ENCODE peak calls at places on chromosomes 13 and 19, in five cellular contexts. Z, Q, D, U and N are unnamed samples.

GRCh38 chr13:98672947-98673545 is 79.4 kb downstream of the SLC15A1 start:
- DNase-seq in Q (peak), U (peak), Z (peak), D (peak), N (peak)

GRCh38 chr19:54211214-54211613 is 10.6 kb downstream of the RPS9 start:
- DNase-seq in Z (no peak), Q (no peak), U (no peak), D (no peak), N (no peak)

GRCh38 chr19:29188704-29189375 is 24.1 kb downstream of the UQCRFS1 start:
- DNase-seq in Z (no peak), Q (no peak), U (no peak), D (no peak), N (no peak)

GRCh38 chr13:44489751-44490150 is 86.4 kb downstream of the TSC22D1 start:
- DNase-seq in Z (no peak), Q (no peak), U (no peak), D (no peak), N (no peak)

GRCh38 chr13:101535192-101535746 is 82.8 kb downstream of the ITGBL1 start:
- DNase-seq in U (no peak), Q (no peak), Z (no peak), D (no peak), N (no peak)

GRCh38 chr19:31905980-31906948 is 439.1 kb upstream of the ZNF507 start:
- DNase-seq in U (no peak), D (no peak), Z (no peak), Q (no peak), N (no peak)

GRCh38 chr13:40058757-40059236 is 403.3 kb downstream of the COG6 start:
- DNase-seq in U (peak), Q (no peak), D (no peak), Z (no peak), N (no peak)

GRCh38 chr13:72505376-72505775 is 222.1 kb downstream of the MZT1 start:
- DNase-seq in U (no peak), Z (no peak), Q (no peak), D (no peak), N (no peak)

GRCh38 chr13:38514575-38514974 is 164.9 kb downstream of the UFM1 start:
- DNase-seq in Q (no peak), Z (no peak), U (no peak), D (no peak), N (no peak)

GRCh38 chr13:91220872-91221271 is 126.6 kb upstream of the MIR17HG start:
- DNase-seq in Z (no peak), U (no peak), D (no peak), Q (no peak), N (no peak)

GRCh38 chr19:47523473-47523872 is 8.6 kb upstream of the NAPA start:
- DNase-seq in D (no peak), Z (no peak), Q (peak), U (no peak), N (no peak)

GRCh38 chr19:36060430-36060829 is 5.7 kb downstream of the WDR62 start:
- DNase-seq in D (peak), Q (no peak), U (no peak), Z (peak), N (no peak)

GRCh38 chr13:84925443-84925842 is 873.8 kb downstream of the SLITRK6 start:
- DNase-seq in D (no peak), U (no peak), Z (no peak), Q (no peak), N (no peak)

GRCh38 chr19:14059093-14059480 is 2.8 kb downstream of the PALM3 start:
- DNase-seq in Z (no peak), Q (no peak), D (peak), U (no peak), N (no peak)

GRCh38 chr13:48778551-48779088 is 124.9 kb downstream of the CYSLTR2 start:
- DNase-seq in Q (no peak), Z (no peak), D (no peak), U (no peak), N (no peak)

GRCh38 chr13:27341616-27342015 is 71.0 kb downstream of the RASL11A start:
- DNase-seq in Q (no peak), D (peak), U (no peak), Z (peak), N (no peak)

GRCh38 chr13:20696073-20696472 is 7.4 kb upstream of the IL17D start:
- DNase-seq in U (no peak), D (no peak), Z (no peak), Q (no peak), N (no peak)

GRCh38 chr19:49113762-49114629 is at the start of gene LIN7B:
- DNase-seq in Z (peak), Q (peak), U (no peak), D (peak), N (no peak)
- TF ChIP-seq HDAC2 in Z (no peak), Q (peak), U (no peak), D (peak), N (no peak)

DNA sequence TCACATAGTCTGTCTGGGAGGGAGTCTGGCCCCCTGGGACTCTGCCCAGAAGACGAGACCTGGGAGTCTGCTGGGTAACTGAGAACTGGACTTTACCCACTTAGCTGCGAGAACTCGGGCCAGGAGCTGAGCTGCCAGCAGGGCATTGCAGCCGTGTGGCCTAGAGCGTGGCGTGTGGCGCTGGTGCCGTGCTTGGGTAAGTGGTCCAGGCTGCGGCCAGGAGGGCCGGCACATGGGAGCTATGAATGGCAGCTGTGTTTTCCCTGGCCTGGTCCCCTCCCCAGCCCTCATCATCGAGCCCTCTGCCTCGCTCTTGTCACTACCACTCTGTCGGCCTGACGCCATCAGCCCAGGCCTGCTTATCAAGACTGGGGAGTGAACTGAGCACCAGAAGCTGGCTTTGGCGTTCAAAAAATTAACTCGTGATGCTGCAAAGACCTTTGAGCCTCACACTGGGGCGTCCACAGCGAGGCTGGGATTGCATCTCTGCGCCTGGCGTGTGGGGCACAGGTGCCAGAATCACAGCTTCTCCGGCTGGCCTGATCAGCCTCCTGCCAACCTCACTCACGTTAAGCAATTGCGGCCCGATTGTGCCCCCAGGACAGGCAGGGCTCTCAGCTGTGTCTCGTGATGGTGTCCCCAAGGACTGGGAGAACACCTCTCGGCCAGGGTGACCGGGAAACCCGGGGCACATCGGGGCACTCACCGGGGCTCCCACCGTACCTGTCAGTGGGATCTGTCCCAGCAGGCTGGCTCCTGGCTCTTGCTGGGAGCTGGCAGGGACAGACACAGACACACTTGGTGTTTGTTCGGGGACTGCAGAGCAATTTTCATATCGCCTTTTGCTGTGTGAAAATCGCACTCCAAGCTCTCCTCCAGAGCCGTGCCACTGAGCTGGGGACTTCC is 85.9 kb downstream of the KDM4B start:
- DNase-seq in U (no peak), Z (no peak), D (no peak), Q (no peak), N (no peak)
- TF ChIP-seq HDAC2 in U (no peak), Z (no peak), D (no peak), Q (no peak), N (no peak)

GRCh38 chr19:41263850-41264580 is at the start of gene HNRNPUL1:
- DNase-seq in D (peak), Z (peak), Q (peak), U (peak), N (peak)

GRCh38 chr19:41265376-41266153 is 1.4 kb downstream of the HNRNPUL1 start:
- DNase-seq in U (no peak), Z (peak), Q (peak), D (peak), N (no peak)

GRCh38 chr19:41261474-41262190 is 2.5 kb upstream of the HNRNPUL1 start:
- DNase-seq in Q (no peak), D (no peak), U (no peak), Z (no peak), N (no peak)

GRCh38 chr19:41263042-41263849 is 926 bp upstream of the HNRNPUL1 start:
- DNase-seq in U (peak), Z (peak), D (peak), Q (peak), N (no peak)

DNA sequence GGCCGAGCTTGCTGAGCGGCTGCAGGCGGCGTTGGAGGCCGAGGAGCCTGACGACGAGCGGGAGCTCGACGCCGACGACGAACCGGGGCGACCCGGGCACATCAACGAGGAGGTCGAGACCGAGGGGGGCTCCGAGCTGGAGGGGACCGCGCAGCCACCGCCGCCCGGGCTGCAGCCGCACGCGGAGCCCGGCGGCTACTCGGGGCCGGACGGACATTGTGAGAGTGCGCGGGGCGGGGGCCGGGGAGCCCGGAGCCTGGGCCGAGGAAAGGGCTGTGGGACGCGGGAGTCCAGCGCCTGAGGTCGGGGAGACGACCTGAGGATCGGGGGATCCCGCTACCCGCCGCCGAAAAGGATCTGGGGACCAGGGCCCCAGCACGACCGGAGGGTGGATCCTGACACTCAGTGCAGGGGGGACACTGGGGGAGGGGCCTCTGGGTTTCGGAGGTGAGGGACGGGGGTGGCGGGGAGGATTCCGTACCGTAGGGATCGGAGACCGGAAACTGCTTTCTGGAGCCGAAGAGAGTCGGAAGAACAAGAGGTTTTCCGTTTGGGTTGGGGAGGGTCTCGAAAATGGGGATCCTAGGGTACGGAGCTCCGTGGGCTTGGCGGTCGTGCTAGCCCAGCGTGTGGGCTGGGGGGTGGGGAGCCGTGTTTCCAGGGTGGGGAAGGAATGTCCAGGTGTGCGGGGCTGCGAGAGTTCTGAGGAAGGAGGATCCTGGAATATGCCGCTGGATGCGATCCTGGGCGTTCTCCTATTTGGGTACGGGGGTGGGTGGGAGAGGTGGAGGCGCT is 606 bp downstream of the HNRNPUL1 start:
- DNase-seq in D (peak), U (no peak), Q (peak), Z (peak), N (no peak)
- TF ChIP-seq HDAC2 in D (no peak), U (no peak), Q (no peak), Z (no peak), N (no peak)

GRCh38 chr19:44723299-44723951 is 24.5 kb downstream of the CEACAM16 start:
- DNase-seq in D (no peak), Z (no peak), Q (no peak), U (no peak), N (no peak)

GRCh38 chr19:44725684-44726083 is 22.8 kb upstream of the BCL3 start:
- DNase-seq in U (no peak), Q (no peak), D (peak), Z (no peak), N (no peak)

GRCh38 chr19:44726465-44726864 is 22.0 kb upstream of the BCL3 start:
- DNase-seq in D (no peak), U (no peak), Z (no peak), Q (peak), N (no peak)

GRCh38 chr19:44723952-44724319 is 24.6 kb upstream of the BCL3 start:
- DNase-seq in D (peak), Q (peak), U (peak), Z (peak), N (peak)

GRCh38 chr19:44725251-44725650 is 23.3 kb upstream of the BCL3 start:
- DNase-seq in Z (peak), Q (peak), U (no peak), D (peak), N (no peak)
- TF ChIP-seq HDAC2 in Z (no peak), Q (peak), U (no peak), D (no peak), N (no peak)

DNA sequence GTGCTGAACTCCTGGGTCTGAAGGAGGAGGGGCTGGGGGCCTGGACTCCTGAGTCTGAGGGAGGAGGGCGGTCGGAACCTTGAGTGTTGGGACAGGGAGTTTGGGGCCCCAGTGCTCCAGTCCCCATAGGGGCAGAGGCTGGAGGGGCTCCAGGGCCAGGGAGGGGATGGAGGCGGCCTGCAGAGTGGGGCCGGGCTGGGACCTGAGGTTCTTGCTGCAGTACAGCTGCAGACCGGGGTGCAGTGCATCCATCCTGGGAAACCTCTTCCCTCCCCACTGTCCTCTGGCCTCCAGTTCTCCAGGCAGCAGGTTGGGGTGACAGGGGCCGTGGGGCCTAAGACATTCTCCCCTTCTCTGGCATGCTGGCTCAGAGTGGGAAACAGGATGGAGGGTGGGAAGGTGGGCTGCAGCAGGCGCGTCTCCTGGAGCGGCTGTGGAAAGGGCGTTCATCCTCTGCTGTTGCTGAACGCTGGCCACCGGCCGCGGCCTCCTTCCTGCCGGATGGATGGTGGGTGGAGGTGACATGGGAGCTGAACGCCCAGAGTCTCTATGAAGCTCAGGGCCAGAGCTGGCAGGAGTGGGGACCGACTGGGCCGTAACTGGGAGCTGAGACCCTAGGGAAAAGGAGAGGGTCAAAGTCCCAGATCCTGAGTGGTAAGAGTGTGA is 1.6 kb downstream of the BRSK1 start:
- DNase-seq in D (no peak), Z (no peak), Q (no peak), U (no peak), N (no peak)
- TF ChIP-seq HDAC2 in D (no peak), Z (no peak), Q (no peak), U (no peak), N (no peak)

GRCh38 chr19:1360126-1360817 is 23.4 kb upstream of the NDUFS7 start:
- DNase-seq in U (no peak), Z (no peak), D (no peak), Q (no peak), N (no peak)
- TF ChIP-seq HDAC2 in U (no peak), Z (no peak), D (no peak), Q (no peak), N (no peak)

GRCh38 chr13:50468849-50469669 is 374.4 kb downstream of the DLEU7 start:
- DNase-seq in D (no peak), Q (no peak), Z (no peak), U (no peak), N (no peak)
- TF ChIP-seq HDAC2 in D (no peak), Q (no peak), Z (no peak), U (no peak), N (no peak)